ENCODE peak calls at places on chromosomes 12 and 14, in four cellular contexts. U is tibial artery; T is effector memory CD4-positive, alpha-beta T cell; F is NCI-H446. K is an unnamed sample.

GRCh38 chr14:100339757-100340453 is 16.8 kb downstream of the SLC25A47 start:
- DNase-seq in U (no peak), T (no peak), F (no peak), K (no peak)

GRCh38 chr14:82075566-82075965 is 541.9 kb upstream of the SEL1L start:
- DNase-seq in F (no peak), T (no peak), U (no peak), K (no peak)

GRCh38 chr12:34302131-34302885 is 280.0 kb downstream of the ALG10 start:
- DNase-seq in F (no peak), T (no peak), U (no peak), K (no peak)

GRCh38 chr12:15601210-15601800 is 187.9 kb downstream of the EPS8 start:
- DNase-seq in F (no peak), T (no peak), U (no peak), K (no peak)

GRCh38 chr12:6375269-6376078 is at the start of gene SCNN1A:
- DNase-seq in U (peak), T (no peak), F (no peak), K (no peak)

GRCh38 chr12:6061661-6062060 is 62.8 kb downstream of the VWF start:
- DNase-seq in T (no peak), U (no peak), F (no peak), K (no peak)

GRCh38 chr14:65263161-65263788 is 149.3 kb upstream of the FUT8 start:
- DNase-seq in F (no peak), T (no peak), U (no peak), K (no peak)

GRCh38 chr12:115088328-115088994 is 404.5 kb upstream of the TBX3 start:
- DNase-seq in F (no peak), T (no peak), U (no peak), K (no peak)

GRCh38 chr12:122182887-122183587 is at the start of gene LRRC43:
- DNase-seq in U (no peak), T (no peak), F (no peak), K (no peak)

GRCh38 chr12:85632390-85632789 is 203.8 kb downstream of the RASSF9 start:
- DNase-seq in T (no peak), U (no peak), F (no peak), K (no peak)

GRCh38 chr14:102320033-102320660 is 601 bp downstream of the ZNF839 start:
- DNase-seq in T (peak), U (peak), F (no peak), K (peak)

GRCh38 chr12:57604454-57605307 is at the start of gene DTX3:
- DNase-seq in T (peak), F (no peak), U (peak), K (no peak)

GRCh38 chr14:35285168-35285990 is 6.8 kb upstream of the PSMA6 start:
- DNase-seq in T (no peak), F (no peak), U (no peak), K (no peak)

GRCh38 chr12:110245278-110245868 is 35.7 kb upstream of the ATP2A2 start:
- DNase-seq in T (peak), F (no peak), U (no peak), K (peak)

GRCh38 chr12:41466762-41467270 is 278.7 kb downstream of the PDZRN4 start:
- DNase-seq in U (no peak), T (no peak), F (no peak), K (no peak)

GRCh38 chr12:116927244-116927940 is 16.6 kb downstream of the FBXW8 start:
- DNase-seq in T (no peak), U (no peak), F (no peak), K (no peak)

GRCh38 chr14:103055693-103056092 is 1.7 kb downstream of the CDC42BPB start:
- DNase-seq in U (no peak), T (no peak), F (no peak), K (no peak)

GRCh38 chr14:65470404-65470880 is 57.9 kb downstream of the FUT8 start:
- DNase-seq in T (no peak), F (no peak), U (no peak), K (no peak)

GRCh38 chr12:108896331-108896730 is 16.4 kb downstream of the DAO start:
- DNase-seq in T (no peak), F (no peak), U (no peak), K (no peak)

GRCh38 chr12:130856088-130856487 is 15.8 kb upstream of the RAN start:
- DNase-seq in F (no peak), U (no peak), T (no peak), K (no peak)

GRCh38 chr14:59482471-59483331 is 1.5 kb downstream of the L3HYPDH start:
- DNase-seq in F (no peak), U (peak), T (no peak), K (no peak)

GRCh38 chr12:12240671-12241345 is 26.0 kb downstream of the LRP6 start:
- DNase-seq in U (no peak), F (no peak), T (no peak), K (no peak)

GRCh38 chr12:121961195-121961879 is 42.9 kb downstream of the CFAP251 start:
- DNase-seq in T (no peak), U (no peak), F (no peak), K (no peak)

GRCh38 chr12:58174316-58174715 is 232.9 kb downstream of the ATP23 start:
- DNase-seq in T (no peak), U (no peak), F (no peak), K (no peak)

GRCh38 chr14:50667491-50668007 is 557 bp downstream of the SAV1 start:
- DNase-seq in F (no peak), T (no peak), U (no peak), K (no peak)

GRCh38 chr14:71187633-71188356 is 280.5 kb downstream of the PCNX1 start:
- DNase-seq in U (no peak), T (no peak), F (no peak), K (no peak)

GRCh38 chr12:54956818-54957641 is 27.5 kb downstream of the TESPA1 start:
- DNase-seq in F (no peak), T (no peak), U (no peak), K (no peak)

GRCh38 chr12:14554281-14555008 is 13.2 kb downstream of the PLBD1 start:
- DNase-seq in U (peak), T (no peak), F (peak), K (no peak)

GRCh38 chr12:82912406-82912805 is 225.7 kb downstream of the TMTC2 start:
- DNase-seq in F (no peak), T (no peak), U (no peak), K (no peak)

GRCh38 chr12:96134200-96134599 is 60.0 kb upstream of the ELK3 start:
- DNase-seq in F (no peak), T (no peak), U (no peak), K (peak)

GRCh38 chr14:36657409-36658090 is 4.1 kb upstream of the PAX9 start:
- DNase-seq in F (no peak), T (no peak), U (no peak), K (no peak)

GRCh38 chr14:67620217-67620789 is 583 bp downstream of the ARG2 start:
- DNase-seq in T (no peak), F (no peak), U (no peak), K (no peak)

GRCh38 chr12:2690348-2691000 is 104.3 kb upstream of the FKBP4 start:
- DNase-seq in F (no peak), U (no peak), T (no peak), K (no peak)

GRCh38 chr14:23383041-23383440 is 6.2 kb downstream of the CMTM5 start:
- DNase-seq in F (no peak), T (no peak), U (no peak), K (no peak)

GRCh38 chr14:32933623-32933942 is 5.1 kb upstream of the NPAS3 start:
- DNase-seq in U (no peak), T (no peak), F (no peak), K (no peak)

GRCh38 chr14:39939023-39939422 is 506.8 kb upstream of the FBXO33 start:
- DNase-seq in U (no peak), T (no peak), F (no peak), K (no peak)

K was measured in T-helper 22 cell.